ENCODE peak calls at places on chromosomes 13 and 19, in six cellular contexts. J is stimulated activated CD4-positive, alpha-beta T cell treated with anti-CD3 and anti-CD28 coated beads, Interleukin-1b, Interleukin-23, amount 100 ng/mL, for 1 hour; X is AG08396; U is heart right ventricle; W is effector CD4-positive, alpha-beta T cell; H is cardiac fibroblast. L is an unnamed sample.

GRCh38 chr19:58556633-58557252 is 1.7 kb downstream of the UBE2M start:
- DNase-seq in X (no peak), W (no peak), H (no peak), U (no peak), J (no peak), L (no peak)

GRCh38 chr13:79680485-79680884 is 199.5 kb downstream of the NDFIP2 start:
- DNase-seq in W (no peak), U (no peak), H (no peak), X (no peak), J (no peak), L (no peak)

GRCh38 chr13:27176772-27177171 is 5.2 kb upstream of the USP12 start:
- DNase-seq in X (no peak), J (no peak), W (no peak), U (no peak), H (no peak), L (no peak)

GRCh38 chr13:87903568-87903967 is 232.4 kb downstream of the SLITRK5 start:
- DNase-seq in H (no peak), J (no peak), W (no peak), X (no peak), U (no peak), L (no peak)

GRCh38 chr13:23902975-23903905 is 5.9 kb upstream of the C1QTNF9B start:
- DNase-seq in J (no peak), X (no peak), H (no peak), W (no peak), U (no peak), L (no peak)

GRCh38 chr19:56080669-56081401 is 40.3 kb downstream of the ZNF787 start:
- DNase-seq in U (peak), H (peak), X (peak), J (peak), W (peak), L (peak)

GRCh38 chr13:101576977-101577376 is 124.5 kb downstream of the ITGBL1 start:
- DNase-seq in X (no peak), U (no peak), W (no peak), H (no peak), J (no peak), L (no peak)

GRCh38 chr19:16330811-16331690 is 6.4 kb downstream of the KLF2 start:
- DNase-seq in J (no peak), W (peak), H (no peak), X (no peak), U (no peak), L (no peak)

GRCh38 chr19:49696865-49697264 is 5.9 kb downstream of the CPT1C start:
- DNase-seq in X (no peak), U (no peak), J (no peak), W (no peak), H (no peak), L (no peak)

GRCh38 chr13:95740921-95741320 is 64.0 kb downstream of the DNAJC3 start:
- DNase-seq in U (no peak), J (no peak), H (no peak), W (no peak), X (no peak), L (no peak)

GRCh38 chr19:35061583-35062373 is 20.3 kb downstream of the HPN start:
- DNase-seq in W (no peak), J (no peak), H (no peak), U (no peak), X (no peak), L (no peak)

GRCh38 chr19:1650627-1651009 is 1.8 kb downstream of the TCF3 start:
- DNase-seq in W (no peak), J (no peak), X (no peak), H (peak), U (no peak), L (no peak)

GRCh38 chr19:56671613-56671994 is at the start of gene ZNF835:
- DNase-seq in U (peak), J (peak), H (peak), X (peak), W (peak), L (peak)

GRCh38 chr13:24254151-24254810 is 55.1 kb upstream of the C1QTNF9 start:
- DNase-seq in U (no peak), W (peak), J (peak), H (peak), X (no peak), L (no peak)

GRCh38 chr13:96091164-96091931 is 1.4 kb downstream of the HS6ST3 start:
- DNase-seq in W (no peak), X (peak), U (peak), J (no peak), H (peak), L (peak)

GRCh38 chr19:45935267-45935666 is 20.7 kb upstream of the NANOS2 start:
- DNase-seq in J (no peak), H (no peak), X (no peak), U (no peak), W (no peak), L (no peak)

GRCh38 chr19:16588089-16588823 is 16.0 kb upstream of the SLC35E1 start:
- DNase-seq in J (no peak), U (no peak), H (peak), W (peak), X (no peak), L (peak)